ENCODE peak calls at places on chromosomes 12 and 14, in seven cellular contexts. One of them, this sample, is unnamed.
A peak's percentile ranks its signal among the peaks of the same experiment; 100 is the strongest.

GRCh38 chr12:124822218-124822617 is 41.4 kb downstream of the SCARB1 start:
- DNase-seq in NCI-H2107: no peak
- DNase-seq in HS-5: no peak
- DNase-seq in pancreas: no peak
- DNase-seq in T follicular helper cell: no peak
- DNase-seq in iris pigment epithelial cell: no peak
- DNase-seq in activated CD8-positive, alpha-beta T cell treated with anti-CD3 and anti-CD28 coated beads, Interleukin-2, amount 10 ng/mL, durations not matched to agents 7 days and 5 days: no peak
- DNase-seq in this sample: no peak

GRCh38 chr14:88825078-88825458 is 617 bp downstream of the TTC8 start:
- DNase-seq in NCI-H2107: no peak
- DNase-seq in activated CD8-positive, alpha-beta T cell treated with anti-CD3 and anti-CD28 coated beads, Interleukin-2, amount 10 ng/mL, durations not matched to agents 7 days and 5 days: no peak
- DNase-seq in HS-5: no peak
- DNase-seq in T follicular helper cell: no peak
- DNase-seq in iris pigment epithelial cell: no peak
- DNase-seq in pancreas: no peak
- DNase-seq in this sample: peak; percentile 20

GRCh38 chr14:35669782-35670181 is 135.8 kb downstream of the INSM2 start:
- DNase-seq in iris pigment epithelial cell: peak; percentile 90
- DNase-seq in HS-5: no peak
- DNase-seq in NCI-H2107: no peak
- DNase-seq in pancreas: no peak
- DNase-seq in T follicular helper cell: no peak
- DNase-seq in activated CD8-positive, alpha-beta T cell treated with anti-CD3 and anti-CD28 coated beads, Interleukin-2, amount 10 ng/mL, durations not matched to agents 7 days and 5 days: no peak
- DNase-seq in this sample: peak; percentile 71

GRCh38 chr14:102481791-102482238 is 27.8 kb downstream of the ANKRD9 start:
- DNase-seq in activated CD8-positive, alpha-beta T cell treated with anti-CD3 and anti-CD28 coated beads, Interleukin-2, amount 10 ng/mL, durations not matched to agents 7 days and 5 days: no peak
- DNase-seq in T follicular helper cell: no peak
- DNase-seq in NCI-H2107: no peak
- DNase-seq in iris pigment epithelial cell: peak; percentile 57
- DNase-seq in pancreas: no peak
- DNase-seq in HS-5: no peak
- DNase-seq in this sample: peak; percentile 63

GRCh38 chr12:96828169-96828789 is 78.8 kb upstream of the NEDD1 start:
- DNase-seq in activated CD8-positive, alpha-beta T cell treated with anti-CD3 and anti-CD28 coated beads, Interleukin-2, amount 10 ng/mL, durations not matched to agents 7 days and 5 days: peak; percentile 33
- DNase-seq in iris pigment epithelial cell: no peak
- DNase-seq in NCI-H2107: no peak
- DNase-seq in pancreas: no peak
- DNase-seq in HS-5: no peak
- DNase-seq in T follicular helper cell: no peak
- DNase-seq in this sample: no peak

GRCh38 chr12:126742326-126742725 is 1524.6 kb upstream of the TMEM132C start:
- DNase-seq in NCI-H2107: no peak
- DNase-seq in activated CD8-positive, alpha-beta T cell treated with anti-CD3 and anti-CD28 coated beads, Interleukin-2, amount 10 ng/mL, durations not matched to agents 7 days and 5 days: no peak
- DNase-seq in pancreas: no peak
- DNase-seq in HS-5: no peak
- DNase-seq in iris pigment epithelial cell: no peak
- DNase-seq in T follicular helper cell: no peak
- DNase-seq in this sample: no peak

GRCh38 chr14:102215071-102215470 is 75.4 kb downstream of the WDR20 start:
- DNase-seq in NCI-H2107: no peak
- DNase-seq in HS-5: no peak
- DNase-seq in activated CD8-positive, alpha-beta T cell treated with anti-CD3 and anti-CD28 coated beads, Interleukin-2, amount 10 ng/mL, durations not matched to agents 7 days and 5 days: no peak
- DNase-seq in T follicular helper cell: no peak
- DNase-seq in iris pigment epithelial cell: peak; percentile 72
- DNase-seq in pancreas: peak; percentile 32
- DNase-seq in this sample: peak; percentile 81

GRCh38 chr12:53770281-53770680 is 18.5 kb upstream of the CISTR start:
- DNase-seq in activated CD8-positive, alpha-beta T cell treated with anti-CD3 and anti-CD28 coated beads, Interleukin-2, amount 10 ng/mL, durations not matched to agents 7 days and 5 days: no peak
- DNase-seq in HS-5: peak; percentile 93
- DNase-seq in iris pigment epithelial cell: peak; percentile 95
- DNase-seq in T follicular helper cell: no peak
- DNase-seq in NCI-H2107: no peak
- DNase-seq in pancreas: no peak
- DNase-seq in this sample: peak; percentile 96

This sample was measured in EH.